ENCODE peak calls at places on chromosomes 5 and 9, in six cellular contexts. F is GM23338; J is fibroblast of the aortic adventitia; M is left cardiac atrium; C is stimulated activated CD8-positive, alpha-beta memory T cell treated with anti-CD3 and anti-CD28 coated beads, Interleukin-4, amount 100 ng/mL, for 24 hours; D is amygdala. Z is an unnamed sample.

GRCh38 chr5:33734541-33734940 is 157.2 kb downstream of the ADAMTS12 start:
- DNase-seq in C (no peak), D (no peak), M (no peak), F (peak), J (peak), Z (no peak)

GRCh38 chr9:29701971-29702370 is 2128.7 kb upstream of the C9orf72 start:
- DNase-seq in M (no peak), D (no peak), J (no peak), F (no peak), C (no peak), Z (no peak)

GRCh38 chr9:35675204-35675603 is 1.5 kb downstream of the CA9 start:
- DNase-seq in M (no peak), C (no peak), F (peak), D (no peak), J (no peak), Z (no peak)

GRCh38 chr9:109497193-109498165 is 628 bp downstream of the PTPN3 start:
- DNase-seq in M (peak), C (no peak), D (no peak), J (no peak), F (peak), Z (peak)

GRCh38 chr9:14238044-14238443 is 75.9 kb downstream of the NFIB start:
- DNase-seq in C (no peak), F (peak), M (no peak), D (no peak), J (no peak), Z (peak)

GRCh38 chr5:120062515-120062917 is 401.6 kb upstream of the PRR16 start:
- DNase-seq in F (peak), C (no peak), D (no peak), J (no peak), M (no peak), Z (peak)

GRCh38 chr5:177405805-177406204 is 3.6 kb downstream of the F12 start:
- DNase-seq in M (no peak), F (no peak), D (no peak), J (no peak), C (no peak), Z (no peak)

GRCh38 chr5:14675865-14676300 is 11.4 kb downstream of the OTULIN start:
- DNase-seq in J (no peak), F (no peak), D (no peak), C (no peak), M (no peak), Z (peak)

GRCh38 chr5:902129-902916 is 9.6 kb downstream of the TRIP13 start:
- DNase-seq in F (no peak), D (no peak), M (no peak), J (no peak), C (no peak), Z (no peak)

GRCh38 chr9:15086096-15087030 is 176.1 kb upstream of the FREM1 start:
- DNase-seq in F (no peak), D (no peak), M (no peak), J (no peak), C (no peak), Z (peak)

GRCh38 chr5:87539839-87540238 is 127.1 kb upstream of the CCNH start:
- DNase-seq in M (no peak), D (no peak), F (no peak), C (no peak), J (no peak), Z (no peak)

GRCh38 chr5:116068028-116068632 is 16.7 kb upstream of the COMMD10 start:
- DNase-seq in F (peak), D (no peak), M (no peak), J (peak), C (no peak), Z (peak)

GRCh38 chr9:14131353-14132088 is 182.4 kb downstream of the NFIB start:
- DNase-seq in F (no peak), C (no peak), D (no peak), M (no peak), J (no peak), Z (no peak)

GRCh38 chr9:23081377-23081776 is 634.8 kb downstream of the DMRTA1 start:
- DNase-seq in J (no peak), D (no peak), C (no peak), F (peak), M (no peak), Z (no peak)

GRCh38 chr9:38318755-38319495 is 73.6 kb upstream of the ALDH1B1 start:
- DNase-seq in M (no peak), D (no peak), J (peak), F (no peak), C (no peak), Z (peak)

Z was measured in fibroblast of lung.